ENCODE peak calls at places on chromosomes 4 and X, in four cellular contexts. One of them, this sample, is unnamed. For H3K27me3, the result is how much of the 10 kb centered on the place peaks cover.

GRCh38 chr4:139718833-139719232 is 53.2 kb downstream of the MGST2 start:
- DNase-seq in HCT116: no peak
- DNase-seq in lung: no peak
- DNase-seq in right lobe of liver: no peak
- DNase-seq in this sample: no peak

GRCh38 chr4:22787753-22788389 is 95.1 kb downstream of the GBA3 start:
- DNase-seq in HCT116: no peak
- DNase-seq in lung: no peak
- DNase-seq in right lobe of liver: no peak
- DNase-seq in this sample: no peak

GRCh38 chr4:126850286-126850685 is 782.5 kb upstream of the INTU start:
- DNase-seq in HCT116: peak
- DNase-seq in lung: no peak
- DNase-seq in right lobe of liver: no peak
- DNase-seq in this sample: peak

GRCh38 chrX:40474205-40474626 is 106.6 kb upstream of the ATP6AP2 start:
- DNase-seq in HCT116: no peak
- DNase-seq in lung: peak
- DNase-seq in right lobe of liver: peak
- DNase-seq in this sample: peak

GRCh38 chr4:137700751-137701150 is 168.5 kb upstream of the PCDH18 start:
- DNase-seq in HCT116: no peak
- DNase-seq in lung: no peak
- DNase-seq in right lobe of liver: no peak
- DNase-seq in this sample: peak

GRCh38 chr4:177478496-177478895 is 36.3 kb upstream of the AGA start:
- DNase-seq in HCT116: no peak
- DNase-seq in lung: no peak
- DNase-seq in right lobe of liver: no peak
- DNase-seq in this sample: no peak

GRCh38 chrX:21176927-21177571 is 197.2 kb upstream of the CNKSR2 start:
- DNase-seq in HCT116: no peak
- DNase-seq in lung: no peak
- DNase-seq in right lobe of liver: no peak
- DNase-seq in this sample: no peak

GRCh38 chr4:106058919-106059318 is 163.6 kb downstream of the NPNT start:
- DNase-seq in HCT116: no peak
- DNase-seq in lung: no peak
- DNase-seq in right lobe of liver: no peak
- DNase-seq in this sample: no peak

GRCh38 chr4:87489678-87490077 is 39.5 kb downstream of the SPARCL1 start:
- DNase-seq in HCT116: no peak
- DNase-seq in lung: no peak
- DNase-seq in right lobe of liver: no peak
- DNase-seq in this sample: no peak

GRCh38 chrX:110045421-110045820 is 42.5 kb downstream of the TMEM164 start:
- DNase-seq in HCT116: no peak
- DNase-seq in lung: no peak
- DNase-seq in right lobe of liver: no peak
- DNase-seq in this sample: no peak

GRCh38 chr4:24722026-24722568 is 73.3 kb upstream of the SOD3 start:
- DNase-seq in HCT116: no peak
- DNase-seq in lung: peak
- DNase-seq in right lobe of liver: no peak
- DNase-seq in this sample: no peak

GRCh38 chrX:82070948-82071347 is 869.0 kb downstream of the SH3BGRL start:
- DNase-seq in HCT116: no peak
- DNase-seq in lung: no peak
- DNase-seq in right lobe of liver: no peak
- DNase-seq in this sample: no peak

GRCh38 chrX:10486373-10486772 is 134.0 kb downstream of the MID1 start:
- DNase-seq in HCT116: no peak
- DNase-seq in lung: no peak
- DNase-seq in right lobe of liver: no peak
- DNase-seq in this sample: no peak

GRCh38 chr4:95714571-95714970 is 125.3 kb upstream of the PDHA2 start:
- DNase-seq in HCT116: no peak
- DNase-seq in lung: no peak
- DNase-seq in right lobe of liver: no peak
- DNase-seq in this sample: no peak

GRCh38 chrX:137290011-137290410 is 256.2 kb upstream of the GPR101 start:
- DNase-seq in HCT116: no peak
- DNase-seq in lung: no peak
- DNase-seq in right lobe of liver: no peak
- DNase-seq in this sample: no peak

GRCh38 chr4:80099671-80100070 is 26.6 kb upstream of the ANTXR2 start:
- DNase-seq in HCT116: no peak
- DNase-seq in lung: no peak
- DNase-seq in right lobe of liver: no peak
- DNase-seq in this sample: peak

GRCh38 chr4:36761625-36762024 is 480.2 kb downstream of the DTHD1 start:
- DNase-seq in HCT116: no peak
- DNase-seq in lung: no peak
- DNase-seq in right lobe of liver: no peak
- DNase-seq in this sample: no peak

GRCh38 chrX:119870626-119871131 is 854 bp downstream of the RNF113A start:
- DNase-seq in HCT116: no peak
- DNase-seq in lung: no peak
- DNase-seq in right lobe of liver: no peak
- DNase-seq in this sample: no peak

GRCh38 chrX:10800776-10801175 is 180.4 kb upstream of the MID1 start:
- DNase-seq in HCT116: no peak
- DNase-seq in lung: no peak
- DNase-seq in right lobe of liver: no peak
- DNase-seq in this sample: no peak

GRCh38 chr4:57233391-57233790 is 123.2 kb upstream of the IGFBP7 start:
- DNase-seq in HCT116: no peak
- DNase-seq in lung: no peak
- DNase-seq in right lobe of liver: no peak
- DNase-seq in this sample: no peak

GRCh38 chrX:108464604-108465003 is 25.0 kb downstream of the COL4A5 start:
- DNase-seq in HCT116: no peak
- DNase-seq in lung: no peak
- DNase-seq in right lobe of liver: no peak
- DNase-seq in this sample: peak

GRCh38 chr4:23097251-23097650 is 404.5 kb downstream of the GBA3 start:
- DNase-seq in HCT116: no peak
- DNase-seq in lung: no peak
- DNase-seq in right lobe of liver: no peak
- DNase-seq in this sample: peak

GRCh38 chr4:86910820-86911684 is 18.8 kb upstream of the C4orf36 start:
- DNase-seq in HCT116: no peak
- DNase-seq in lung: no peak
- DNase-seq in right lobe of liver: no peak
- DNase-seq in this sample: no peak

GRCh38 chr4:42310343-42310742 is 86.9 kb upstream of the SHISA3 start:
- DNase-seq in HCT116: no peak
- DNase-seq in lung: no peak
- DNase-seq in right lobe of liver: no peak
- DNase-seq in this sample: no peak

GRCh38 chr4:14771504-14772175 is 230.6 kb upstream of the CPEB2 start:
- DNase-seq in HCT116: no peak
- DNase-seq in lung: no peak
- DNase-seq in right lobe of liver: no peak
- DNase-seq in this sample: no peak

GRCh38 chr4:115365185-115365584 is 251.8 kb upstream of the NDST4 start:
- DNase-seq in HCT116: no peak
- DNase-seq in lung: no peak
- DNase-seq in right lobe of liver: no peak
- DNase-seq in this sample: no peak

GRCh38 chrX:40299028-40299479 is 201.3 kb upstream of the BCOR start:
- DNase-seq in HCT116: no peak
- DNase-seq in lung: no peak
- DNase-seq in right lobe of liver: no peak
- DNase-seq in this sample: no peak

DNA sequence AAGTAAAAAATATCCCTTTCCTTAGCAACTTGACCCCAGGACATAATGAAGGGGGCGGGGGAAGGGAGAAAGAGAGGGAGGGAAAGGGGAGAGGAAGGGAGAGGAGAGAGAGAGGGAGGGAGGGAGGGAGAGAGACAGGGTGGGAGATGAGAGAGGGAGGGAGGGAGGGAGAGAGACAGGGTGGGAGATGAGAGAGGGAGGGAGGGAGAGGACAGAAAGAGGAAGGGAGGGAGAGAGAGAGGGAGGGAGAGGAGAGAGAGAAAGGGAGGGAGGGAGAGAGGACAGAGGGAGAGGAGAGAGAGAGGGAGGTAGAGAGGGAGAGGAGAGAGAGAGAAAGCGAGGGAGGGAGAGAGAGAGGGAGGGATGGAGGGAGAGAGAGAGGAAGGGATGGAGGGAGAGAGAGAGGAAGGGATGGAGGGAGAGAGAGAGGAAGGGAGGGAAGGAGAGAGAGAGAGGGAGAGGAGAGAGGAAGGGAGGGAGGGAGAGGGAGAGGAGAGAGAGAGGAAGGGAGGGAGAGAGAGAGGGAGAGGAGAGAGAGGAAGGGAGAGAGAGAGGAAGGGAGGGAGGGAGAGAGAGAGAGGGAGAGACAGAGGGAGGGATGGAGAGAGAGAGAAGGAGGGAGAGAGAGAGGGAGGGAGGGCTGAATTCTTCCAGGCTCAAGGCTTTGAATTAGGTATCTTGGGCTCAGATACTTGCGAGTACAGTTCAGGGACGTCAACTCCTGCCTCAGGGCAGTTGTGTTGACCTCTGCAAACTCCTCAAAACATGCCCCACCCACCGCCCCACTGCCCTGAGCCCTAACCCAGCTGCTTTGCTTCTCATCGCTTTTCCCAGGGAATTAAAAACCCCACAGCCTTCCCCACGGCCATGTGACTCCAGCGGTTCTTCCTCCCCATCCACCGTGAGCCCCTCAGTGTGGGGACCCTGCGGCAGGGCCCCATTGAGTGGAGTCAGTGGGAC is 40.0 kb upstream of the ADRA2C start:
- DNase-seq in HCT116: no peak
- DNase-seq in lung: no peak
- DNase-seq in right lobe of liver: no peak
- DNase-seq in this sample: no peak
- H3K27me3 ChIP-seq in HCT116: under half
- H3K27me3 ChIP-seq in lung: under half
- H3K27me3 ChIP-seq in right lobe of liver: under half
- H3K27me3 ChIP-seq in this sample: under half

GRCh38 chrX:150569155-150569477 is 695 bp downstream of the MTM1 start:
- DNase-seq in HCT116: no peak
- DNase-seq in lung: no peak
- DNase-seq in right lobe of liver: no peak
- DNase-seq in this sample: no peak

GRCh38 chrX:150574824-150575409 is 6.5 kb downstream of the MTM1 start:
- DNase-seq in HCT116: no peak
- DNase-seq in lung: no peak
- DNase-seq in right lobe of liver: no peak
- DNase-seq in this sample: no peak

GRCh38 chrX:150573702-150574101 is 5.3 kb downstream of the MTM1 start:
- DNase-seq in HCT116: no peak
- DNase-seq in lung: no peak
- DNase-seq in right lobe of liver: no peak
- DNase-seq in this sample: no peak

GRCh38 chrX:150570512-150570911 is 2.1 kb downstream of the MTM1 start:
- DNase-seq in HCT116: no peak
- DNase-seq in lung: no peak
- DNase-seq in right lobe of liver: no peak
- DNase-seq in this sample: no peak

DNA sequence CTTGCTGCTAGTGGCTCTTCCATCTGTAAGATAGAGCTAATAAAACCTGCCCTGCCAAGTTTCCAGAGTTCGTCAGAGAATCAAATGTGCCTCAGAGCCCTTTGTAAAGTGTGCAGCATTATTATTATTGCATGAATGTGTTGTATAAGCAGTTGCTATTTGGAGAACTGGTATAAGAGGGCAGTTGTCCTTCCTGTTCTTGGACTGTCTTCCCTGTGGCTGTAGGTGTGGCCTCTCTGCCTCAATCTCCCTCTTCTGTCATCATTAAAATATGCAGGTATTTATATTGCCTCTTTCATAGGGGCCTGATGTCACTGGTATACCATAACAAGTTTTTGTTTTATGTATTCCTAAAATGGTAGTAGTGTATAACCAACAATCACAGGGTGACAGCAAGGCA is 3.8 kb downstream of the MTM1 start:
- DNase-seq in HCT116: no peak
- DNase-seq in lung: no peak
- DNase-seq in right lobe of liver: no peak
- DNase-seq in this sample: peak
- H3K27ac ChIP-seq in HCT116: no peak
- H3K27ac ChIP-seq in lung: no peak
- H3K27ac ChIP-seq in right lobe of liver: no peak
- H3K27ac ChIP-seq in this sample: peak

GRCh38 chr4:129676934-129677333 is 581.0 kb downstream of the C4orf33 start:
- DNase-seq in HCT116: no peak
- DNase-seq in lung: no peak
- DNase-seq in right lobe of liver: no peak
- DNase-seq in this sample: no peak
- H3K4me3 ChIP-seq in HCT116: no peak
- H3K4me3 ChIP-seq in lung: no peak
- H3K4me3 ChIP-seq in right lobe of liver: no peak
- H3K4me3 ChIP-seq in this sample: no peak

GRCh38 chrX:140507223-140507981 is 2.5 kb upstream of the SOX3 start:
- DNase-seq in HCT116: no peak
- DNase-seq in lung: no peak
- DNase-seq in right lobe of liver: no peak
- DNase-seq in this sample: no peak
- H3K27me3 ChIP-seq in HCT116: under half
- H3K27me3 ChIP-seq in lung: under half
- H3K27me3 ChIP-seq in right lobe of liver: half or more
- H3K27me3 ChIP-seq in this sample: under half

GRCh38 chr4:74005528-74005927 is 7.1 kb upstream of the CXCL5 start:
- DNase-seq in HCT116: no peak
- DNase-seq in lung: no peak
- DNase-seq in right lobe of liver: no peak
- DNase-seq in this sample: no peak
- H3K27ac ChIP-seq in HCT116: no peak
- H3K27ac ChIP-seq in lung: no peak
- H3K27ac ChIP-seq in right lobe of liver: no peak
- H3K27ac ChIP-seq in this sample: no peak

This sample was measured in SJSA1.